ENCODE peak calls at places on chromosomes 5 and 9, in ten cellular contexts. I, N, R, E, P, Q, J, Z, Y and G are unnamed samples.

GRCh38 chr5:67770431-67771025 is 445.0 kb upstream of the PIK3R1 start:
- DNase-seq in I (no peak), N (peak; percentile 12), R (no peak), E (no peak), P (no peak), Q (no peak), J (no peak), Z (no peak), Y (no peak), G (peak; percentile 53)

GRCh38 chr9:76560481-76560891 is 101.5 kb downstream of the GCNT1 start:
- DNase-seq in I (no peak), N (peak; percentile 55), R (no peak), E (no peak), P (no peak), Q (no peak), J (no peak), Z (no peak), Y (no peak), G (no peak)

GRCh38 chr9:130539473-130540223 is 39.7 kb upstream of the FUBP3 start:
- DNase-seq in I (no peak), N (peak; percentile 88), R (no peak), E (no peak), P (no peak), Q (no peak), J (no peak), Z (peak; percentile 94), Y (no peak), G (no peak)

GRCh38 chr9:893843-894420 is 52.4 kb downstream of the DMRT1 start:
- DNase-seq in I (no peak), N (peak; percentile 58), R (peak; percentile 27), E (peak; percentile 10), P (no peak), Q (no peak), J (peak; percentile 70), Z (peak; percentile 62), Y (no peak), G (peak; percentile 54)

GRCh38 chr5:65796269-65796668 is 74.3 kb downstream of the NLN start:
- DNase-seq in I (no peak), N (peak; percentile 25), R (no peak), E (no peak), P (no peak), Q (no peak), J (no peak), Z (no peak), Y (no peak), G (no peak)

GRCh38 chr9:34651286-34651685 is 699 bp upstream of the IL11RA start:
- DNase-seq in I (no peak), N (peak; percentile 71), R (no peak), E (no peak), P (no peak), Q (no peak), J (peak; percentile 9), Z (no peak), Y (no peak), G (no peak)

GRCh38 chr9:34507966-34508365 is 14.8 kb downstream of the ENHO start:
- DNase-seq in I (no peak), N (no peak), R (no peak), E (no peak), P (no peak), Q (no peak), J (no peak), Z (no peak), Y (no peak), G (no peak)

GRCh38 chr5:85345818-85346217 is 961.1 kb upstream of the EDIL3 start:
- DNase-seq in I (no peak), N (no peak), R (no peak), E (no peak), P (no peak), Q (no peak), J (no peak), Z (no peak), Y (no peak), G (no peak)

GRCh38 chr5:94901071-94901979 is 282.9 kb downstream of the SLF1 start:
- DNase-seq in I (no peak), N (peak; percentile 90), R (no peak), E (no peak), P (no peak), Q (no peak), J (no peak), Z (peak; percentile 86), Y (no peak), G (no peak)